ENCODE peak calls at places on chromosomes 13 and 19, in seven cellular contexts. Y is lower lobe of right lung, E is mammary epithelial cell, I is tibial nerve, Q is lung, C is transverse colon, X is colonic mucosa. F is an unnamed sample. For H3K4me1, the result is how much of the 10 kb centered on the place peaks cover.

GRCh38 chr19:14056069-14056666 is 5.7 kb downstream of the PALM3 start:
- DNase-seq in Y (no peak), E (no peak), I (no peak), Q (no peak), C (no peak), X (no peak), F (no peak)

GRCh38 chr19:49638360-49638759 is 1.6 kb downstream of the RRAS start:
- DNase-seq in Y (no peak), E (no peak), I (no peak), Q (no peak), C (peak), X (peak), F (no peak)

GRCh38 chr19:49216076-49216475 is 58.5 kb downstream of the TRPM4 start:
- DNase-seq in Y (no peak), E (no peak), I (no peak), Q (no peak), C (no peak), X (no peak), F (no peak)

GRCh38 chr13:106566682-106567420 is 1.1 kb downstream of the ARGLU1 start:
- DNase-seq in Y (peak), E (peak), I (peak), Q (peak), C (peak), X (peak), F (peak)

GRCh38 chr13:50909605-50910482 is at the start of gene RNASEH2B:
- DNase-seq in Y (peak), E (peak), I (peak), Q (peak), C (peak), X (peak), F (peak)

GRCh38 chr13:62176051-62176450 is 760.4 kb upstream of the PCDH20 start:
- DNase-seq in Y (no peak), E (no peak), I (no peak), Q (no peak), C (no peak), X (no peak), F (no peak)

GRCh38 chr19:49344516-49345423 is 9.6 kb downstream of the CD37 start:
- DNase-seq in Y (no peak), E (no peak), I (no peak), Q (no peak), C (no peak), X (no peak), F (no peak)

GRCh38 chr19:30449673-30450072 is 77.5 kb downstream of the ZNF536 start:
- DNase-seq in Y (no peak), E (no peak), I (no peak), Q (no peak), C (no peak), X (no peak), F (peak)

GRCh38 chr19:12777217-12778019 is 2.1 kb upstream of the HOOK2 start:
- DNase-seq in Y (peak), E (peak), I (peak), Q (peak), C (peak), X (peak), F (peak)

GRCh38 chr19:9309974-9310446 is 372 bp upstream of the ZNF699 start:
- DNase-seq in Y (peak), E (no peak), I (peak), Q (peak), C (peak), X (peak), F (peak)

GRCh38 chr19:6947745-6948144 is 60.4 kb downstream of the ADGRE1 start:
- DNase-seq in Y (no peak), E (no peak), I (no peak), Q (no peak), C (no peak), X (no peak), F (no peak)

GRCh38 chr19:39679056-39679790 is 23.5 kb downstream of the LGALS16 start:
- DNase-seq in Y (no peak), E (no peak), I (no peak), Q (no peak), C (no peak), X (no peak), F (peak)

GRCh38 chr13:111654531-111654930 is 334.1 kb downstream of the TEX29 start:
- DNase-seq in Y (no peak), E (no peak), I (no peak), Q (no peak), C (no peak), X (no peak), F (no peak)

GRCh38 chr19:44908836-44909201 is 3.2 kb downstream of the APOE start:
- DNase-seq in Y (no peak), E (no peak), I (no peak), Q (no peak), C (no peak), X (no peak), F (no peak)

GRCh38 chr19:44907613-44908012 is 2.0 kb downstream of the APOE start:
- DNase-seq in Y (no peak), E (no peak), I (no peak), Q (no peak), C (no peak), X (no peak), F (no peak)

GRCh38 chr19:44905437-44906160 is at the start of gene APOE:
- DNase-seq in Y (no peak), E (no peak), I (no peak), Q (no peak), C (peak), X (no peak), F (no peak)

GRCh38 chr19:44909775-44910174 is 4.2 kb downstream of the APOE start:
- DNase-seq in Y (no peak), E (no peak), I (no peak), Q (no peak), C (no peak), X (no peak), F (no peak)

GRCh38 chr19:44908074-44908835 is 2.7 kb downstream of the APOE start:
- DNase-seq in Y (no peak), E (no peak), I (no peak), Q (no peak), C (no peak), X (no peak), F (no peak)
- H3K4me3 ChIP-seq in Y (no peak), E (no peak), I (no peak), Q (no peak), C (no peak), X (no peak), F (no peak)

DNA sequence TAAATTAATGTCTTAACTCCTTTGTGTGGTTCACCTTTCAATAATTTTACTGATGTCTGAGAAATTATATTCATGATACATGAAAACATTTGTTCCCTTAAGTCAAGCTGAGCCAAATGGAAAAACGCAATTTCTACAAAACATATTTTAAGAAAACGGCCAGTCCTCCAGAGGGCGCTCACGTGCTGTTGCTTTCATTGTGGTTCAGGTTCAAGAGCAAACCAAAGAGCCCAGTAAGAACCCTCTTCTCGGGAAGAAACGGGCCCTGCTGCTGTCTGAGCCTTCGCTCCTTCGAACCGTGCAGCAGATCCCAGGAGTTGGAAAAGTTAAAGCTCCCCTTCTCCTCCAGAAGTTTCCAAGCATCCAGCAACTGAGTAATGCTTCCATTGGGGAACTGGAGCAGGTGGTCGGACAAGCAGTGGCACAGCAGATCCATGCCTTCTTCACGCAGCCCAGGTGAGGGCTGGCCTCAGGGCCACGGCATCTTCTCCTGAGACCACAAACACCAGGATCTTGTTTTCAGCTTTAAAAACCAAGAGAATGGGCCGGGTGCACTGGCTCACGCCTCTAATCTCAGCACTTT is 4.3 kb downstream of the FAAP24 start:
- DNase-seq in Y (peak), E (peak), I (peak), Q (peak), C (peak), X (peak), F (peak)
- H3K4me1 ChIP-seq in Y (under half), E (under half), I (under half), Q (under half), C (under half), X (under half), F (under half)

GRCh38 chr13:31161583-31162150 is at the start of gene HSPH1:
- DNase-seq in Y (peak), E (peak), I (peak), Q (peak), C (peak), X (peak), F (peak)
- TF ChIP-seq CTCF in Y (peak), E (no peak), I (no peak), Q (no peak), C (peak), X (no peak), F (no peak)

DNA sequence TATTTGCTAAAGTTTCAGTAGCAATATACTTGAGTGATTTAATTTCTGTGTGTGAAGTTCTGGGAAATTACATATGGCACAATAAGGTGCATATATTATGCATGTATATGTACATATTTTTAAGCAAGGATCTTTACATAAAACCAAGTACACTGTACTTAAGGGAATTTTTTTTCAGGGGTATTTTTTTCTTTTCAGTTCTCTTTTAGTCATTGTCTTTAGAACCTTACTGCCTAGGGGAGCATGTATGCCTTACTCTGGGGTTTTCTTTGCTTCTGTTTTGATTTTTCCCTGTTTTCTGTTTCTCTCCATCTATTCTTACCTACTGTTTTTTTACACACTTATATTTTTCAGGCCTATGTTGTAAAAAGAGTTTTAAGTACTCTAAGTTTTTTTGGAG is 7.4 kb downstream of the RAP2A start:
- DNase-seq in Y (no peak), E (no peak), I (no peak), Q (no peak), C (no peak), X (no peak), F (no peak)
- H3K4me3 ChIP-seq in Y (no peak), E (no peak), I (no peak), Q (no peak), C (no peak), X (no peak), F (no peak)

GRCh38 chr19:47065242-47065641 is 16.8 kb upstream of the TMEM160 start:
- DNase-seq in Y (no peak), E (no peak), I (no peak), Q (no peak), C (no peak), X (no peak), F (no peak)

GRCh38 chr19:47067215-47067847 is 18.9 kb upstream of the TMEM160 start:
- DNase-seq in Y (no peak), E (no peak), I (no peak), Q (no peak), C (no peak), X (no peak), F (no peak)

GRCh38 chr19:47068246-47068645 is 19.8 kb upstream of the TMEM160 start:
- DNase-seq in Y (no peak), E (no peak), I (no peak), Q (no peak), C (no peak), X (no peak), F (no peak)

GRCh38 chr19:47068876-47069406 is 20.5 kb upstream of the TMEM160 start:
- DNase-seq in Y (no peak), E (no peak), I (no peak), Q (no peak), C (no peak), X (no peak), F (no peak)

GRCh38 chr19:47066376-47067214 is 18.2 kb upstream of the TMEM160 start:
- DNase-seq in Y (no peak), E (no peak), I (no peak), Q (no peak), C (no peak), X (no peak), F (no peak)
- H3K4me1 ChIP-seq in Y (under half), E (under half), I (under half), Q (under half), C (under half), X (under half), F (under half)

GRCh38 chr13:96003304-96003703 is 49.9 kb downstream of the UGGT2 start:
- DNase-seq in Y (no peak), E (peak), I (no peak), Q (no peak), C (no peak), X (no peak), F (no peak)
- TF ChIP-seq CTCF in Y (no peak), E (no peak), I (no peak), Q (no peak), C (no peak), X (no peak), F (no peak)

GRCh38 chr13:75635101-75635620 is 969 bp upstream of the LMO7 start:
- DNase-seq in Y (no peak), E (no peak), I (peak), Q (no peak), C (no peak), X (no peak), F (peak)
- H3K4me3 ChIP-seq in Y (peak), E (peak), I (peak), Q (no peak), C (peak), X (peak), F (peak)